ENCODE peak calls at places on chromosomes 4 and X, in five cellular contexts. A, Z, P, R and O are unnamed samples.

GRCh38 chr4:150828159-150828558 is 186.9 kb downstream of the LRBA start:
- DNase-seq in Z (no peak), P (no peak), A (no peak), R (no peak), O (no peak)

GRCh38 chr4:88659061-88659889 is 38.4 kb downstream of the NAP1L5 start:
- DNase-seq in R (peak), P (no peak), Z (no peak), A (peak), O (peak)

GRCh38 chrX:27619459-27619858 is 29.3 kb downstream of the DCAF8L2 start:
- DNase-seq in R (no peak), A (no peak), Z (no peak), P (no peak), O (no peak)

GRCh38 chr4:87030606-87031441 is 96.0 kb downstream of the AFF1 start:
- DNase-seq in P (no peak), Z (no peak), R (peak), A (peak), O (peak)

GRCh38 chr4:73573794-73574528 is 46.3 kb downstream of the RASSF6 start:
- DNase-seq in Z (peak), R (peak), P (peak), A (peak), O (peak)

GRCh38 chr4:664713-665231 is 9.3 kb downstream of the ATP5ME start:
- DNase-seq in Z (no peak), A (no peak), R (no peak), P (no peak), O (no peak)

GRCh38 chr4:184011810-184012209 is 106.7 kb downstream of the STOX2 start:
- DNase-seq in A (no peak), Z (no peak), P (no peak), R (no peak), O (no peak)

GRCh38 chr4:145937021-145937861 is 1.4 kb downstream of the ZNF827 start:
- DNase-seq in A (peak), R (peak), P (peak), Z (peak), O (peak)

GRCh38 chr4:15714141-15714540 is 11.3 kb downstream of the BST1 start:
- DNase-seq in R (no peak), Z (no peak), P (no peak), A (no peak), O (no peak)

GRCh38 chrX:111646515-111646914 is 34.5 kb upstream of the ALG13 start:
- DNase-seq in P (no peak), R (no peak), Z (no peak), A (no peak), O (no peak)

GRCh38 chrX:74534569-74535038 is 79.8 kb downstream of the RLIM start:
- DNase-seq in A (peak), R (no peak), Z (no peak), P (no peak), O (no peak)

GRCh38 chr4:89482248-89482647 is 174.6 kb upstream of the GPRIN3 start:
- DNase-seq in Z (no peak), A (peak), R (peak), P (no peak), O (peak)

GRCh38 chr4:61507091-61507490 is 307.0 kb downstream of the ADGRL3 start:
- DNase-seq in R (no peak), P (no peak), A (no peak), Z (no peak), O (peak)

GRCh38 chrX:73127700-73128241 is 48.5 kb upstream of the PABPC1L2A start:
- DNase-seq in P (no peak), Z (no peak), A (no peak), R (peak), O (peak)